ENCODE peak calls at places on chromosomes 16 and 17, in four cellular contexts. One of them, this sample, is unnamed. For H3K27me3 and H3K4me1, the result is how much of the 10 kb centered on the place peaks cover.

GRCh38 chr17:67813803-67814180 is 11.5 kb upstream of the BPTF start:
- DNase-seq in SK-N-SH: no peak
- DNase-seq in K562: no peak
- DNase-seq in HCT116: no peak
- DNase-seq in this sample: no peak

GRCh38 chr16:71369494-71369893 is 11.0 kb downstream of the CALB2 start:
- DNase-seq in SK-N-SH: no peak
- DNase-seq in K562: no peak
- DNase-seq in HCT116: no peak
- DNase-seq in this sample: no peak

GRCh38 chr17:5203908-5204294 is 12.2 kb upstream of the ZNF594 start:
- DNase-seq in HCT116: no peak
- DNase-seq in SK-N-SH: no peak
- DNase-seq in K562: no peak
- DNase-seq in this sample: peak

GRCh38 chr16:49755291-49755611 is 100.7 kb downstream of the ZNF423 start:
- DNase-seq in SK-N-SH: peak
- DNase-seq in HCT116: peak
- DNase-seq in K562: peak
- DNase-seq in this sample: no peak

GRCh38 chr16:57754354-57755060 is 18.9 kb downstream of the KATNB1 start:
- DNase-seq in SK-N-SH: no peak
- DNase-seq in K562: no peak
- DNase-seq in HCT116: no peak
- DNase-seq in this sample: no peak

GRCh38 chr16:68756250-68757051 is 19.4 kb downstream of the CDH1 start:
- DNase-seq in SK-N-SH: no peak
- DNase-seq in HCT116: peak
- DNase-seq in K562: no peak
- DNase-seq in this sample: no peak

GRCh38 chr17:37274432-37274831 is 101.4 kb upstream of the C17orf78 start:
- DNase-seq in SK-N-SH: no peak
- DNase-seq in HCT116: no peak
- DNase-seq in K562: no peak
- DNase-seq in this sample: no peak

GRCh38 chr16:27690604-27691003 is 140.7 kb downstream of the KATNIP start:
- DNase-seq in HCT116: peak
- DNase-seq in SK-N-SH: no peak
- DNase-seq in K562: peak
- DNase-seq in this sample: no peak

GRCh38 chr16:11165349-11165748 is 90.7 kb downstream of the SOCS1 start:
- DNase-seq in SK-N-SH: no peak
- DNase-seq in K562: peak
- DNase-seq in HCT116: no peak
- DNase-seq in this sample: no peak

GRCh38 chr16:80366023-80366422 is 174.8 kb upstream of the DYNLRB2 start:
- DNase-seq in K562: no peak
- DNase-seq in SK-N-SH: no peak
- DNase-seq in HCT116: no peak
- DNase-seq in this sample: no peak

GRCh38 chr17:53516643-53517042 is 306.1 kb upstream of the KIF2B start:
- DNase-seq in K562: peak
- DNase-seq in SK-N-SH: no peak
- DNase-seq in HCT116: no peak
- DNase-seq in this sample: no peak

GRCh38 chr17:17669081-17669850 is 12.0 kb upstream of the RAI1 start:
- DNase-seq in HCT116: no peak
- DNase-seq in K562: no peak
- DNase-seq in SK-N-SH: peak
- DNase-seq in this sample: no peak

GRCh38 chr16:53771655-53772497 is 67.9 kb downstream of the FTO start:
- DNase-seq in K562: no peak
- DNase-seq in SK-N-SH: no peak
- DNase-seq in HCT116: no peak
- DNase-seq in this sample: no peak

GRCh38 chr16:53775821-53776431 is 72.0 kb downstream of the FTO start:
- DNase-seq in SK-N-SH: no peak
- DNase-seq in K562: no peak
- DNase-seq in HCT116: no peak
- DNase-seq in this sample: no peak

GRCh38 chr16:53773881-53774280 is 69.9 kb downstream of the FTO start:
- DNase-seq in K562: no peak
- DNase-seq in HCT116: no peak
- DNase-seq in SK-N-SH: no peak
- DNase-seq in this sample: no peak

GRCh38 chr16:53775106-53775820 is 71.3 kb downstream of the FTO start:
- DNase-seq in SK-N-SH: no peak
- DNase-seq in HCT116: no peak
- DNase-seq in K562: no peak
- DNase-seq in this sample: no peak

GRCh38 chr16:53773150-53773846 is 69.3 kb downstream of the FTO start:
- DNase-seq in SK-N-SH: peak
- DNase-seq in K562: peak
- DNase-seq in HCT116: no peak
- DNase-seq in this sample: no peak
- H3K27me3 ChIP-seq in SK-N-SH: under half
- H3K27me3 ChIP-seq in K562: under half
- H3K27me3 ChIP-seq in HCT116: under half
- H3K27me3 ChIP-seq in this sample: under half

GRCh38 chr17:81859906-81860755 is at the start of gene P4HB:
- DNase-seq in HCT116: no peak
- DNase-seq in K562: no peak
- DNase-seq in SK-N-SH: peak
- DNase-seq in this sample: no peak

GRCh38 chr17:81858170-81858966 is 2.0 kb downstream of the P4HB start:
- DNase-seq in SK-N-SH: no peak
- DNase-seq in HCT116: no peak
- DNase-seq in K562: no peak
- DNase-seq in this sample: no peak

GRCh38 chr17:81863123-81863675 is 2.9 kb upstream of the P4HB start:
- DNase-seq in K562: no peak
- DNase-seq in SK-N-SH: no peak
- DNase-seq in HCT116: no peak
- DNase-seq in this sample: no peak

GRCh38 chr17:81858967-81859905 is 1.1 kb downstream of the P4HB start:
- DNase-seq in SK-N-SH: no peak
- DNase-seq in K562: peak
- DNase-seq in HCT116: no peak
- DNase-seq in this sample: no peak

DNA sequence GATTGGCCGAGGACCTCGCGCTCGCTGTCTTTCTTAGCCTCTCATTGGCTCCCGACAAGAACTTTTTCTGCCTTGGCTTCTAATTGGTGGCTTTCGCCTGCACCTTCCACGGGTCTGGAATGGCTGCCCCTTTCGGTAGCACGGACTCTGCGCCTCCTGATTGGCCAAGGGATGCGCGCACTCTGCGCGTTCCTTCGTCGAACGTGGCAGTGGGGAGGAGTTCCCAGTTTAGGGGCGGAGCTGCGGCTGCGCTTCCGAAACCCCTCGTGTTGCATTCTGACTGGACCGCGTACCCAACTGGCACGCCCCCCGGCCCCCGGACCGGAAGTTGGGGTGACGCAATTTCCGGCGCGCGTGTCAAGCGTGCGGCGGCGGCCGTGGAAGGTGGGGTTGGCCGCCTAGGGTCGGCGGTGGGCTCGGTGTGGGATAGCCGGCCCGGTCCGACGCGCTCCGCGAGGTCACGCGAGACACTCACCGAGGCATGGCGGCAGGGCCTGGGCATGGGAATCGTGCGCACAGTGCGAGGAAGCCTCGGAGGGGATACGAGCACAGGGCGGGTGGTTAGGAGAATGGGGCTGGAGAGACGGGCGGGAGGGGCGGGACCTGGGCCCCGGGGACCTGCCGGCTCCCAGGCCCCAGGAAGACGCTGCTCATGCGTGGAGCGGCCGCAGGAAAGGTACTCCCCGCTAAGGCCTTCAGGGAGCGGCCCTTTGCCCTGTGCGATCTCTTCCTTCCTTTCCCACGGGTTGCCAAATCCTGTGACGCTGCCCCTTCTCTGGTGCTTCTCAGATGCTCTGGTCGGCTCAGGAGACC is 627 bp upstream of the P4HB start:
- DNase-seq in SK-N-SH: peak
- DNase-seq in HCT116: peak
- DNase-seq in K562: peak
- DNase-seq in this sample: peak
- H3K4me1 ChIP-seq in SK-N-SH: under half
- H3K4me1 ChIP-seq in HCT116: under half
- H3K4me1 ChIP-seq in K562: half or more
- H3K4me1 ChIP-seq in this sample: under half

DNA sequence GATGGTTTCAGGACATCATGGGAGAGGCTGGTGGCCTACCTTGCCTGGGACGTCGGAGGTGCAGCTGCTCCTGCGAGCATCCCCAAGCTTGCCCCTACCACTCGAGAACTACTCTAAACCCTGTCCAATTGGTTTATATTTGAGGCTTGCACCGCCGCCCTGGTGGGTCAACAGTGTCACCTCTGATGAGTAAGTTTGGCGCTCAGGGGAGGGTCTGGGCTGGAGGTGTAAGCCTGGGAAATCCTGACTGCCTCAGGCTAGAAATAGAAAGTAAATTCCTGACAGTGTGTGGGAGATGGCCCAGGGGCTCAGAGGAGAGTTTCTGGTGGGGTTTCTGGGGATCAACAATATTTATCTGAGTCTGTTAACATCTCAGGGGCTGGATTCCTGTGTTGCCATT is 48.2 kb downstream of the CCDC42 start:
- DNase-seq in HCT116: no peak
- DNase-seq in SK-N-SH: no peak
- DNase-seq in K562: no peak
- DNase-seq in this sample: no peak
- TF ChIP-seq REST in HCT116: no peak
- TF ChIP-seq REST in SK-N-SH: no peak
- TF ChIP-seq REST in K562: no peak
- TF ChIP-seq REST in this sample: no peak

DNA sequence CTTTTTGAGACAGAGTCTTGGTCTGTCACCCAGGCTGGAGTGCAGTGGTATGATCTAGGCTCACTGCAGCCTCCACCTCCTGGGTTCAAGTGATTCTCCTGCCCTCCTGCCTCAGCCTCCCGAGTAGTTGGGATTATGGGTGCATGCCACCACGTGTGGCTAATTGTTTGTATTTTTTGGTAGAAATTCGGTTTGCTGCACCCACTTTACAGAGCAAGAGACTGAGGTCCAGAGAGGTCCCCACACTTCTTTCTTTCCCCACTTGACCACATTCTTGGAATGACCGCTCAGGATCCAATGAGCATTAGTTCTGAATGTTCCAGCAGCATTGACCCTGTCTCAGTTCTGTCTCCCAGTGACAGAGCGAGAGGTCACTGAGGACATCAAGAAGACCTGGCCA is 5.3 kb upstream of the SLC16A3 start:
- DNase-seq in K562: no peak
- DNase-seq in HCT116: no peak
- DNase-seq in SK-N-SH: peak
- DNase-seq in this sample: no peak
- H3K27me3 ChIP-seq in K562: under half
- H3K27me3 ChIP-seq in HCT116: under half
- H3K27me3 ChIP-seq in SK-N-SH: under half
- H3K27me3 ChIP-seq in this sample: under half

DNA sequence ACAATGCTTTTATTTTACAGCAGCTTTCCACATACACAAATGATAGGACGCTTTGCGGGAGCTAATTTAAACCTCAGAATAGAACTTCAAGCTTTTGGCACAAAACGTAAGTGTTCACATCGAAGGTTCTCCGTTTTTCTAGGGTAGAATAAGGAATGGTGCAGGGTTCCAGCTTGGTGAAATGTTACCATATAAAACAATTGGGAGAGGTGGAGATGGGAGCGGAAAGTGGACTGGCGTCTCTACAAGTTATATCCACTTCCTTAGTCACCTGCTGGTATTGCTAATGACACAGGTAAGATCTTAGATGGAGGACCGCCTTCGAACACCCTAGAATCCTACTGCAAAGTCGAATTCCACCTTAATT is 1.7 kb upstream of the NXN start:
- DNase-seq in K562: no peak
- DNase-seq in SK-N-SH: no peak
- DNase-seq in HCT116: no peak
- DNase-seq in this sample: no peak
- H3K4me1 ChIP-seq in K562: under half
- H3K4me1 ChIP-seq in SK-N-SH: under half
- H3K4me1 ChIP-seq in HCT116: under half
- H3K4me1 ChIP-seq in this sample: under half

GRCh38 chr17:34798581-34798980 is 162.7 kb downstream of the CCT6B start:
- DNase-seq in SK-N-SH: no peak
- DNase-seq in HCT116: no peak
- DNase-seq in K562: no peak
- DNase-seq in this sample: no peak
- TF ChIP-seq REST in SK-N-SH: no peak
- TF ChIP-seq REST in HCT116: no peak
- TF ChIP-seq REST in K562: no peak
- TF ChIP-seq REST in this sample: no peak

GRCh38 chr16:1917665-1918111 is 527 bp downstream of the HS3ST6 start:
- DNase-seq in SK-N-SH: no peak
- DNase-seq in HCT116: no peak
- DNase-seq in K562: no peak
- DNase-seq in this sample: no peak

GRCh38 chr16:1916654-1916990 is 1.6 kb downstream of the HS3ST6 start:
- DNase-seq in K562: no peak
- DNase-seq in SK-N-SH: no peak
- DNase-seq in HCT116: no peak
- DNase-seq in this sample: no peak

GRCh38 chr16:1914759-1915387 is 3.3 kb downstream of the HS3ST6 start:
- DNase-seq in HCT116: no peak
- DNase-seq in SK-N-SH: no peak
- DNase-seq in K562: no peak
- DNase-seq in this sample: no peak

GRCh38 chr16:1917056-1917664 is 1.1 kb downstream of the HS3ST6 start:
- DNase-seq in SK-N-SH: no peak
- DNase-seq in K562: no peak
- DNase-seq in HCT116: no peak
- DNase-seq in this sample: no peak

GRCh38 chr16:1915732-1916653 is 2.2 kb downstream of the HS3ST6 start:
- DNase-seq in HCT116: no peak
- DNase-seq in K562: no peak
- DNase-seq in SK-N-SH: no peak
- DNase-seq in this sample: no peak
- H3K27me3 ChIP-seq in HCT116: under half
- H3K27me3 ChIP-seq in K562: under half
- H3K27me3 ChIP-seq in SK-N-SH: under half
- H3K27me3 ChIP-seq in this sample: under half

DNA sequence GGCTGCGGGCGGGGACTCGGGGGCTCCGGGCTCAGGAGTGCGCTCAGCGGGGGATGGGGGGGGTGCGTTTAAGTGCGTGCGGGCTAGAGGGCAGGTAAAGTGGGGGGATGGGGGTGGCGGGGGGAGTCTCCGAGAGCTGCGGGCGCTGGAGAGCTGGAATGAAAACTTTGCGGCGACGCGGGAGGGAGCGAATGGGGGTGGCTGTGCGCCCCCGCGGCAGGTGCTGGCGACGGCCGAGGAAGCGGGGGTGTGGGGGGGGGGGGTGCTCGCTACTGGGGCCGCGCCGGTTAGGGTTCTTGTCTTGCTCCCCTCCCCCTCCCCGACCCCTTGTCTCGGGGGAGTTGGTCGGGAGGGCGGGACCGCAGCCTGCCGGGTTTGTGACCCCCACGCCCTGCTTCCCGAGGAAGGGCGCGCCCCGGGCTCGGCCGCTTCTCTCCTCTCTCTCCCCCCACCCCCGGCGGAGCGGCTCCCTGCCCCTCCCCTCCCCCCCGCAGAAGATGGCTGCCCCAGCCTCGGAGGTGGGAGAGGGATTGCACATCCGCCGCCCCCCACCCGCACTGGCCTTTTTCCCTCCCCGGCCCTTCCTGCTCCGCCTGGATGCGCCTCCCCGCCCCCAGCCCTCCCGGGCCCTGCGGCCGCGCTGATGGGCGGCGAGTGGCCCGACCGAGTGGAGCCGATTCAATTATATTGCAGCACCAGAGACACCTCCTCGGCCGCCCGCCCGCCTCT is 651 bp downstream of the GSE1 start:
- DNase-seq in SK-N-SH: peak
- DNase-seq in HCT116: no peak
- DNase-seq in K562: peak
- DNase-seq in this sample: no peak
- H3K4me1 ChIP-seq in SK-N-SH: under half
- H3K4me1 ChIP-seq in HCT116: under half
- H3K4me1 ChIP-seq in K562: half or more
- H3K4me1 ChIP-seq in this sample: under half